ENCODE peak calls at places on chromosomes 1 and 21, in six cellular contexts. O, D, K, P, F and N are unnamed samples.

GRCh38 chr1:56068210-56068609 is 511.2 kb downstream of the PLPP3 start:
- DNase-seq in K (no peak), D (no peak), O (peak), P (no peak), F (no peak), N (no peak)

GRCh38 chr1:31435471-31436409 is 22.7 kb downstream of the SERINC2 start:
- DNase-seq in F (no peak), O (no peak), P (no peak), K (no peak), D (no peak), N (no peak)

GRCh38 chr1:47663286-47663685 is 225.4 kb downstream of the FOXD2 start:
- DNase-seq in F (peak), O (peak), D (no peak), P (no peak), K (no peak), N (no peak)

GRCh38 chr1:119742193-119742592 is 26.5 kb downstream of the HMGCS2 start:
- DNase-seq in P (no peak), K (peak), F (no peak), O (peak), D (no peak), N (no peak)

GRCh38 chr1:80666073-80666472 is 1134.7 kb upstream of the ADGRL2 start:
- DNase-seq in K (no peak), D (no peak), P (no peak), O (no peak), F (no peak), N (no peak)

GRCh38 chr1:225710804-225711203 is 57.9 kb upstream of the ENAH start:
- DNase-seq in K (peak), O (peak), D (peak), F (peak), P (no peak), N (no peak)

GRCh38 chr1:29256395-29256794 is 20.1 kb downstream of the PTPRU start:
- DNase-seq in O (no peak), D (no peak), K (no peak), F (peak), P (no peak), N (no peak)

GRCh38 chr21:44702111-44702972 is 5.4 kb downstream of the KRTAP10-12 start:
- DNase-seq in F (peak), O (no peak), K (no peak), D (no peak), P (no peak), N (no peak)

GRCh38 chr1:206911064-206911663 is 10.6 kb downstream of the FCMR start:
- DNase-seq in K (peak), O (peak), D (peak), F (peak), P (peak), N (no peak)

GRCh38 chr1:107879338-107879737 is 85.6 kb downstream of the VAV3 start:
- DNase-seq in D (no peak), P (no peak), F (no peak), O (peak), K (no peak), N (no peak)

GRCh38 chr1:231317306-231318014 is 20.2 kb downstream of the EXOC8 start:
- DNase-seq in D (no peak), K (no peak), F (peak), P (no peak), O (no peak), N (peak)

GRCh38 chr21:25515484-25516405 is 91.5 kb downstream of the MRPL39 start:
- DNase-seq in O (peak), D (no peak), P (no peak), F (no peak), K (peak), N (no peak)

GRCh38 chr1:17239420-17239819 is 9.5 kb upstream of the PADI3 start:
- DNase-seq in K (peak), F (peak), P (peak), O (peak), D (peak), N (no peak)

GRCh38 chr1:192485692-192486436 is 89.7 kb upstream of the RGS1 start:
- DNase-seq in K (peak), P (peak), O (peak), D (peak), F (no peak), N (no peak)

GRCh38 chr1:222095606-222096475 is 354.0 kb upstream of the DUSP10 start:
- DNase-seq in K (no peak), D (peak), O (no peak), P (peak), F (peak), N (no peak)

GRCh38 chr1:84896279-84896678 is 3.3 kb upstream of the LPAR3 start:
- DNase-seq in K (no peak), P (no peak), F (no peak), D (no peak), O (no peak), N (no peak)

GRCh38 chr1:84890581-84890980 is 2.4 kb downstream of the LPAR3 start:
- DNase-seq in F (no peak), D (no peak), O (no peak), K (no peak), P (no peak), N (no peak)

GRCh38 chr1:84889437-84889836 is 3.6 kb downstream of the LPAR3 start:
- DNase-seq in D (no peak), O (no peak), F (no peak), K (no peak), P (no peak), N (no peak)

GRCh38 chr1:84888753-84889152 is 4.3 kb downstream of the LPAR3 start:
- DNase-seq in F (no peak), P (no peak), K (no peak), D (no peak), O (no peak), N (no peak)

GRCh38 chr1:84892657-84893618 is at the start of gene LPAR3:
- DNase-seq in D (peak), F (peak), O (no peak), P (peak), K (no peak), N (no peak)
- TF ChIP-seq CTCF in D (no peak), F (peak), O (peak), P (no peak), K (no peak), N (peak)

GRCh38 chr1:67261646-67262045 is 46.0 kb upstream of the IL12RB2 start:
- DNase-seq in K (no peak), D (peak), P (no peak), O (no peak), F (peak), N (no peak)
- TF ChIP-seq CTCF in K (no peak), D (peak), P (no peak), O (peak), F (peak), N (peak)

GRCh38 chr1:11887666-11888007 is 28.9 kb upstream of the NPPB start:
- DNase-seq in O (no peak), F (no peak), D (no peak), P (no peak), K (no peak), N (no peak)
- TF ChIP-seq CTCF in O (no peak), F (peak), D (no peak), P (no peak), K (no peak), N (no peak)

DNA sequence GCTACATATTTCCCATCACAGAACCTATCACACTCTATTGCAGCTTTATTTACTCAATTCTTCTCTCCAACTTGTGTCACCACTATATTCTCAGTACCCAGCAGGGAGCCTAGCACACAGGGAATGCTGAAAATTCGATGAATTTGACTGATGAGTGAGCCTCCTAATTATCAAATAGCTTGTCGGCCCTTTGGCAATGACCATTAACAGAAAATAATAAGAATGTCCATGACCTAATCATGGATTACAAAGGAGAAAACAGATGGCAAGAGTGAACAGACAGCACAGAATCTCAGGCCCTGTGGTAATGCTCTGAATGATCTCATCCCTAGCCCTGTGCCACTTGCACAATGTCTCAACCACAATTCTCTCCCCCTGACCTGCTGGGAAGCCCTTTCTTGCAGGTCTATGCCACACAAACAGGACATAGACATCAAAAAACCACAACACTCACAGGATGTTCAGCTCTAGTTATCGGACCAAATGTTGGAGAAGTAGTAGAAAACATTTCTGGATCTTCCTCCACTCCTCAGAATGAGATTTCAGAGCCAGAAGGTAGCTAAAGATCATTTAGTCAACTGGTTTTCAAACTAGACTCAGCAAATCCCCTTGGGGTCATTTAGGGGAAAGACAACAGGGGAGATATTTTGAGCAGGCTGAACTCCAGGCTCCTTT is 68.4 kb downstream of the LUZP1 start:
- DNase-seq in P (no peak), D (peak), F (no peak), K (peak), O (peak), N (no peak)
- TF ChIP-seq CTCF in P (no peak), D (no peak), F (peak), K (no peak), O (peak), N (no peak)

GRCh38 chr1:5978452-5978851 is 13.8 kb downstream of the NPHP4 start:
- DNase-seq in K (peak), F (no peak), P (no peak), O (peak), D (no peak), N (no peak)

GRCh38 chr1:5982276-5982675 is 9.9 kb downstream of the NPHP4 start:
- DNase-seq in D (no peak), F (no peak), P (no peak), O (no peak), K (no peak), N (no peak)

GRCh38 chr1:5981009-5981380 is 11.2 kb downstream of the NPHP4 start:
- DNase-seq in P (no peak), O (no peak), K (no peak), F (no peak), D (no peak), N (no peak)

GRCh38 chr1:5979536-5980313 is 12.5 kb downstream of the NPHP4 start:
- DNase-seq in P (no peak), K (no peak), O (no peak), D (no peak), F (no peak), N (no peak)

GRCh38 chr1:5980314-5981008 is 11.8 kb downstream of the NPHP4 start:
- DNase-seq in K (peak), O (peak), D (peak), P (no peak), F (peak), N (no peak)
- TF ChIP-seq CTCF in K (peak), O (no peak), D (no peak), P (no peak), F (peak), N (peak)

DNA sequence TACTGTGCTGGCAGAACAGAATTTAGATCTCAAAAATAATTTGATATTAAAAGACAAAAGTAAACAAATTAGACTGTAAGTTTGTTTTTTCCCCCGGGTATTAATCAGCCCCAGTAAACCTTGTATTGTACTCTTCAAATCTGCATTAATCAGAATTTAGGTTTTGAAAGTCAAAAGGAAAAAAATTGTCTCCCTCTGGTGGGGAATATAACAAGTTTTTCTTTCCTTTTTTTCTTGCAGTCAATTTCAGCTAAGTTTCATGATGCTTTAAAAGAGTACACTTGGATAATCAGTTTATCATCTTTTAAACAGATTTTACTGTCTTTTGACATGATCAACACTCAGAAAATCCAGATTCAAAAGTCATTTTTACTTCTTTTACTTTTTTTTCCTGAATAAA is 134.5 kb upstream of the PKN2 start:
- DNase-seq in F (no peak), D (peak), P (no peak), K (peak), O (peak), N (no peak)
- TF ChIP-seq CTCF in F (peak), D (peak), P (no peak), K (peak), O (peak), N (peak)

GRCh38 chr1:84973493-84974334 is 23.2 kb downstream of the MCOLN2 start:
- DNase-seq in D (no peak), P (no peak), F (no peak), K (no peak), O (no peak), N (no peak)
- TF ChIP-seq CTCF in D (no peak), P (no peak), F (no peak), K (no peak), O (no peak), N (no peak)

DNA sequence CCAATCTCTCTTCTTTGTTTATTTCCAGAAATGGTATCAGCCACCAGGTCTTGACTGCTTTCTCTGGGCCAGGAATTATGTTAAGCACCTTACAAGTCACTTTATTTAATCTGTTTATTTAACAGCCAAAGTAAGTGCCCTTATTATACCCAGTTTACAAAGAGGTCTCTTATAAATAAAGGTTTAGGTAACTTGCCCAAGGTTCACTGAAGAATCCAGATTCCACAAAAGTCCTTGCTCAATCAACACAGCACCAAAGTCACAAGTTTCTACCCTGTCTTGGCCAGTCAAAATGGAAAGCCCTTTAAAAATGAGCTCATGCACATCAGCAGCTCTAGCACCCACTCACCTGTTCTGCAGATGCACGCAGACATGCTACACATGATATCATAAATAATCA is 28.0 kb upstream of the ATP1A1 start:
- DNase-seq in D (no peak), O (no peak), P (no peak), F (no peak), K (no peak), N (no peak)
- TF ChIP-seq CTCF in D (no peak), O (no peak), P (no peak), F (no peak), K (no peak), N (no peak)